ENCODE peak calls at places on chromosomes 13 and 19, in five cellular contexts. W is NCI-H1694; N is heart left ventricle; J is nephron progenitor cell; P is activated naive CD8-positive, alpha-beta T cell treated with anti-CD3 and anti-CD28 coated beads for 36 hours. F is an unnamed sample.

GRCh38 chr13:99496322-99497142 is 4.7 kb upstream of the TM9SF2 start:
- DNase-seq in W (no peak), N (peak; percentile 70), J (no peak), P (peak; percentile 73), F (peak; percentile 82)

GRCh38 chr13:27919934-27920676 is at the start of gene PDX1:
- DNase-seq in W (no peak), N (no peak), J (peak; percentile 69), P (peak; percentile 43), F (no peak)

GRCh38 chr13:28324181-28324789 is 170.6 kb downstream of the FLT1 start:
- DNase-seq in W (peak; percentile 48), N (peak; percentile 66), J (peak; percentile 67), P (peak; percentile 45), F (peak; percentile 75)

GRCh38 chr19:39083983-39084731 is at the start of gene ACP7:
- DNase-seq in W (no peak), N (no peak), J (peak; percentile 37), P (peak; percentile 28), F (no peak)

GRCh38 chr19:40689339-40690049 is 957 bp downstream of the NUMBL start:
- DNase-seq in W (no peak), N (peak; percentile 56), J (peak; percentile 51), P (peak; percentile 40), F (peak; percentile 69)

GRCh38 chr13:32135655-32136054 is 104.1 kb downstream of the FRY start:
- DNase-seq in W (no peak), N (no peak), J (no peak), P (no peak), F (no peak)

GRCh38 chr19:12745166-12745897 is 6.3 kb upstream of the BEST2 start:
- DNase-seq in W (no peak), N (no peak), J (no peak), P (no peak), F (no peak)

GRCh38 chr19:10870955-10871603 is at the start of gene CARM1:
- DNase-seq in W (peak; percentile 85), N (peak; percentile 99), J (peak; percentile 99), P (peak; percentile 99), F (peak; percentile 99)

GRCh38 chr19:55720801-55721200 is 17.4 kb downstream of the NLRP9 start:
- DNase-seq in W (no peak), N (no peak), J (no peak), P (no peak), F (no peak)

GRCh38 chr19:6766357-6767080 is 716 bp downstream of the SH2D3A start:
- DNase-seq in W (no peak), N (no peak), J (no peak), P (no peak), F (no peak)

GRCh38 chr13:47397739-47398138 is 500.9 kb upstream of the HTR2A start:
- DNase-seq in W (no peak), N (no peak), J (no peak), P (no peak), F (no peak)